ENCODE peak calls at places on chromosomes 11 and 22, in four cellular contexts. P, T, X and W are unnamed samples.

GRCh38 chr11:2742611-2743426 is 43.0 kb upstream of the KCNQ1OT1 start:
- DNase-seq in P (no peak), T (no peak), X (no peak), W (peak; percentile 35)

GRCh38 chr22:30858976-30859713 is 109.4 kb downstream of the MORC2 start:
- DNase-seq in P (no peak), T (no peak), X (no peak), W (peak; percentile 5)

GRCh38 chr22:39943941-39944624 is 16.1 kb upstream of the TMA7B start:
- DNase-seq in P (no peak), T (no peak), X (no peak), W (no peak)

GRCh38 chr11:16603890-16604783 is 134.3 kb upstream of the C11orf58 start:
- DNase-seq in P (no peak), T (peak; percentile 70), X (peak; percentile 60), W (no peak)

GRCh38 chr11:122598971-122599370 is 56.6 kb upstream of the UBASH3B start:
- DNase-seq in P (no peak), T (no peak), X (no peak), W (no peak)

GRCh38 chr11:43419460-43419859 is 60.7 kb downstream of the TTC17 start:
- DNase-seq in P (no peak), T (no peak), X (peak; percentile 18), W (no peak)

GRCh38 chr11:62446091-62446490 is 27.3 kb downstream of the SCGB1A1 start:
- DNase-seq in P (no peak), T (peak; percentile 27), X (no peak), W (no peak)

GRCh38 chr11:44379141-44380008 is 69.4 kb upstream of the ALX4 start:
- DNase-seq in P (no peak), T (no peak), X (no peak), W (no peak)

GRCh38 chr11:104394508-104394907 is 230.6 kb upstream of the PDGFD start:
- DNase-seq in P (no peak), T (no peak), X (no peak), W (no peak)

GRCh38 chr11:26187639-26188038 is 144.3 kb upstream of the ANO3 start:
- DNase-seq in P (peak; percentile 27), T (no peak), X (no peak), W (no peak)

GRCh38 chr11:106031210-106031845 is 9.3 kb upstream of the MSANTD4 start:
- DNase-seq in P (no peak), T (no peak), X (no peak), W (no peak)

GRCh38 chr22:30004689-30005088 is 75.6 kb upstream of the HORMAD2 start:
- DNase-seq in P (no peak), T (no peak), X (no peak), W (no peak)

GRCh38 chr11:81869337-81870065 is 864.2 kb downstream of the FAM181B start:
- DNase-seq in P (no peak), T (no peak), X (no peak), W (no peak)

GRCh38 chr22:19634206-19634536 is 80.1 kb upstream of the SEPTIN5 start:
- DNase-seq in P (no peak), T (no peak), X (no peak), W (no peak)

GRCh38 chr22:30474683-30475424 is 3.0 kb upstream of the SEC14L3 start:
- DNase-seq in P (no peak), T (no peak), X (no peak), W (no peak)

GRCh38 chr22:44523981-44524759 is 26.1 kb upstream of the RTL6 start:
- DNase-seq in P (peak; percentile 96), T (peak; percentile 43), X (no peak), W (no peak)

GRCh38 chr11:131195801-131196517 is 174.5 kb upstream of the NTM start:
- DNase-seq in P (peak; percentile 11), T (no peak), X (no peak), W (no peak)

GRCh38 chr22:33271390-33272161 is 213.4 kb upstream of the SYN3 start:
- DNase-seq in P (no peak), T (peak; percentile 56), X (no peak), W (no peak)

GRCh38 chr11:82356316-82356715 is 377.3 kb downstream of the FAM181B start:
- DNase-seq in P (no peak), T (no peak), X (no peak), W (no peak)

GRCh38 chr11:78808903-78809302 is 234.2 kb upstream of the NARS2 start:
- DNase-seq in P (no peak), T (no peak), X (no peak), W (no peak)

GRCh38 chr11:29962243-29962642 is 54.6 kb downstream of the KCNA4 start:
- DNase-seq in P (no peak), T (no peak), X (no peak), W (no peak)

GRCh38 chr11:22539851-22540376 is 85.7 kb downstream of the FANCF start:
- DNase-seq in P (no peak), T (no peak), X (no peak), W (no peak)

GRCh38 chr11:122293298-122294023 is 177.4 kb upstream of the BLID start:
- DNase-seq in P (no peak), T (no peak), X (no peak), W (no peak)

GRCh38 chr11:11857769-11858168 is 16.0 kb downstream of the USP47 start:
- DNase-seq in P (no peak), T (no peak), X (no peak), W (no peak)

GRCh38 chr11:128244896-128245295 is 342.5 kb downstream of the ETS1 start:
- DNase-seq in P (no peak), T (no peak), X (no peak), W (no peak)

GRCh38 chr22:20519558-20519957 is 12.1 kb downstream of the MED15 start:
- DNase-seq in P (no peak), T (no peak), X (no peak), W (no peak)

GRCh38 chr11:64569300-64569970 is 21.6 kb upstream of the SLC22A12 start:
- DNase-seq in P (no peak), T (no peak), X (no peak), W (no peak)

GRCh38 chr11:112292785-112293407 is 32.2 kb upstream of the PLET1 start:
- DNase-seq in P (peak; percentile 70), T (no peak), X (no peak), W (no peak)

GRCh38 chr11:19162946-19163345 is 38.8 kb downstream of the CSRP3 start:
- DNase-seq in P (no peak), T (no peak), X (no peak), W (no peak)

GRCh38 chr11:47001666-47002285 is 65.2 kb downstream of the CSTPP1 start:
- DNase-seq in P (no peak), T (no peak), X (peak; percentile 12), W (no peak)

GRCh38 chr11:44622721-44623258 is 57.3 kb downstream of the CD82 start:
- DNase-seq in P (no peak), T (no peak), X (no peak), W (peak; percentile 21)

GRCh38 chr11:134412508-134413333 is 679 bp upstream of the B3GAT1 start:
- DNase-seq in P (no peak), T (no peak), X (peak; percentile 27), W (peak; percentile 87)

GRCh38 chr11:85752890-85753581 is 57.9 kb downstream of the SYTL2 start:
- DNase-seq in P (no peak), T (no peak), X (no peak), W (no peak)

GRCh38 chr22:29987143-29987542 is 93.1 kb upstream of the HORMAD2 start:
- DNase-seq in P (no peak), T (no peak), X (no peak), W (no peak)

GRCh38 chr22:32044913-32045312 is 1.9 kb downstream of the SLC5A1 start:
- DNase-seq in P (no peak), T (no peak), X (no peak), W (no peak)

GRCh38 chr22:32042924-32043323 is at the start of gene SLC5A1:
- DNase-seq in P (no peak), T (no peak), X (no peak), W (no peak)

GRCh38 chr22:32044477-32044876 is 1.4 kb downstream of the SLC5A1 start:
- DNase-seq in P (no peak), T (no peak), X (no peak), W (no peak)

GRCh38 chr22:32040324-32040904 is 2.6 kb upstream of the SLC5A1 start:
- DNase-seq in P (no peak), T (no peak), X (no peak), W (no peak)

GRCh38 chr22:32043391-32043790 is 330 bp downstream of the SLC5A1 start:
- DNase-seq in P (no peak), T (no peak), X (no peak), W (no peak)
- H3K27ac ChIP-seq in P (no peak overlapping the region), T (no peak overlapping the region), X (no peak overlapping the region), W (no peak overlapping the region)

DNA sequence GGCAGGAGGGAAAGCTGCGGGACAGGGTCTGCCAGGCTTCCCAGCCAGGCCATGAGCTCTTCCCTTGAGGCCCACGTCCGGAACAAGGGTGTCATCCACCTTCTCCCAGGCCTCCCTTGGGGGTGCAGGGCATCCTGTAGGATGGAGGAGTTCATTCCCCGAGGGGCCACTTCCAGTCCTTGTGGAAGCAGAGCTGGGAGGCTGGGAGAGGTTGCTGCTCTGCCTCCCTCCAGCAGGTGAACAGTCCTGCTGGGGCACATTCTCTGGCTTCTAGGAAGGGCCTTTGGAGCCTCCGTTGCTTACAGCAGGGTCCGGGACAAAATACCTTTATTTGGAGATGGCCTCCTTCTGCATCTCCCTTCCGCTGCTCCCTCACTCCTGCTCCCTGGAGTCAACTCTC is 3.7 kb upstream of the SHANK2 start:
- DNase-seq in P (no peak), T (no peak), X (no peak), W (no peak)
- TF ChIP-seq CTCF in P (no peak), T (no peak), X (no peak), W (no peak)

DNA sequence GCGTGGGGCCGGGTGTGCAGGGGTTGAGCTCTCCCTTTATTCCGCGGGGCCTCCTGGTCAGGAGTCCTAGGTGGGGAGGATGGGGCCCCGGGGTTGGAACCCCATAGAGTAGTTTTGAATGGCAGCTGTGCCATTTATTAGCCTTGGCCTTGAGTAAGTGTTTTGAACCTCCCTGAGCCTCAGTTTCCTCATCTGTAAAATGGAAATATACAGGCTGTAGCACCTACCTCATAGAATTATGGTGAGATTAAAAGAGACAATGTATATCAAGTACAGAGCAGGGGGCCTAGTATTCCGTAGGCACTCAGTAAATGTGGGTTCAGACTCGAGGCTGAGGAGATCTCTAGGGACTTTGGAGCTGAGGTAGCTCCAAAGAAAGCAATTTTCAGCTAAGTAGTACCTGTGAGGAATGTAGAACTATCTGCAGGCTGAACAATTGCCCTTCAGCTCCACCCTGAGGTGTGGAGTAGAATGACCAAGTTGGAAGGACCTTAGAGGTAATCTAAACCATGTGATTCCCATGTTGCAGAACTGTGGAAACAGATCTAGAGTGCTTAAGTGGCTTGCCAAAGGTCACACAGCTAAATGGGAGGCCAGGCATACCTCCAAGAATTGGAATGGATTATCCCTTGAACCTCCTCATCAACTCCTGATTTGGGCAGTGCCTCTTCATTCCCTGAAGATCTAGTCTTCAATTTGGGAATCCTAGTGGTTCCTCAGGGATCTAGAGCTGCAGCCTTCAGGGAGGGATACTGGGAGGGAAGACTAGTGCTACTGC is 675 bp downstream of the PGAP2 start:
- DNase-seq in P (no peak), T (no peak), X (peak; percentile 60), W (no peak)
- H3K4me3 ChIP-seq in P (peak overlapping the region; percentile 81), T (peak overlapping the region; percentile 78), X (peak overlapping the region; percentile 56), W (peak overlapping the region; percentile 75)

DNA sequence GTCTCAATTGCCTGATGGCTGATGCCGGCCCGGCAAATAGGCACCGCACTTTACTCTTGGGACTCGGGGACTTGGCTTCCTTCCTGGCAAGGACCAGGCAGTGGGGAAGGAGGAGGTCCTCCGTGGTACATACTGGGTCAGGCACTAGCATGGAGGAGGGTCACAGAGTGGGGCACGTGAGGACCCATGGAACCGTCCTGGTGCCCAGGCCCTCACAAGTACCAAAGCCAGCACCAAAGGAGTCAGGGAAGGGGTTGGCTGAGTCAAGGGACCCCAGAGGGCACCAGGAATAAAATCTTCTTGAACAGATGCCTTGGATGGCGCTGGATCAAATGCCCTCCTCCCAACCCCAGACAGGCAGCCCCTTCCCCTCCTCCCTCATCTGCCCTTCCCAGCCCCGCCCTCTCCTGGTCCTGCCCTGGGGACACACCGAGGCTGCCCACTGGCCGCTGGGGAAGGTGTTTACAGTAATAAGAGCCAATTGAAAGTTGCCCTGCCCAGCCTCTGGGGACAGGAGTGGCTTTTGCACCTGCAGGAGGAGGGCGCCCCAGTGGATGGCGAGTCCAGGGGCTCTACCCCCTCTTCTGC is 5.6 kb upstream of the CARNS1 start:
- DNase-seq in P (no peak), T (no peak), X (peak; percentile 31), W (no peak)
- H3K27ac ChIP-seq in P (no peak overlapping the region), T (no peak overlapping the region), X (no peak overlapping the region), W (peak overlapping the region; percentile 90)